ENCODE peak calls at places on chromosomes 2 and 18, in ten cellular contexts. T, J, W, X, Q, D, S, O, Y and L are unnamed samples. For H3K4me1, the result is how much of the 10 kb centered on the place peaks cover.

GRCh38 chr18:12520442-12520992 is 112.8 kb downstream of the PRELID3A start:
- DNase-seq in W (no peak), S (no peak), X (no peak), Y (peak), T (no peak), J (no peak), D (no peak), Q (no peak), O (peak), L (no peak)

GRCh38 chr2:191927991-191928390 is 81.1 kb upstream of the CAVIN2 start:
- DNase-seq in O (no peak), Y (no peak), J (no peak), D (no peak), T (no peak), W (no peak), S (no peak), X (no peak), Q (no peak), L (no peak)

GRCh38 chr2:236355911-236356310 is 91.7 kb upstream of the ASB18 start:
- DNase-seq in S (no peak), Q (no peak), W (peak), Y (no peak), O (no peak), T (no peak), X (peak), J (no peak), D (no peak), L (no peak)

GRCh38 chr2:17646096-17646554 is 105.6 kb downstream of the VSNL1 start:
- DNase-seq in Y (peak), J (peak), X (no peak), W (peak), T (peak), D (no peak), S (no peak), O (peak), Q (peak), L (no peak)

GRCh38 chr2:135299656-135300244 is 231.3 kb downstream of the ZRANB3 start:
- DNase-seq in X (no peak), O (no peak), W (no peak), Q (no peak), S (no peak), T (no peak), D (no peak), J (no peak), Y (no peak), L (no peak)

GRCh38 chr2:75221872-75222271 is 22.6 kb upstream of the TACR1 start:
- DNase-seq in T (no peak), Q (no peak), D (no peak), O (no peak), S (no peak), Y (no peak), X (no peak), J (no peak), W (no peak), L (no peak)

GRCh38 chr18:49189772-49190171 is 239.0 kb upstream of the SMAD7 start:
- DNase-seq in J (no peak), X (no peak), S (no peak), D (no peak), W (no peak), Y (no peak), T (no peak), O (no peak), Q (no peak), L (no peak)

GRCh38 chr2:23351388-23352141 is 33.4 kb upstream of the KLHL29 start:
- DNase-seq in O (peak), T (peak), Y (peak), J (peak), D (peak), X (peak), W (peak), S (peak), Q (peak), L (peak)

GRCh38 chr2:156399224-156399949 is 36.8 kb upstream of the GPD2 start:
- DNase-seq in S (no peak), O (peak), X (peak), Q (peak), D (no peak), Y (no peak), J (peak), T (no peak), W (no peak), L (peak)

GRCh38 chr2:439077-439476 is 151.2 kb upstream of the ALKAL2 start:
- DNase-seq in X (peak), Q (no peak), Y (peak), W (no peak), T (no peak), J (no peak), D (no peak), O (no peak), S (no peak), L (no peak)

GRCh38 chr2:98269274-98269673 is 77.0 kb upstream of the CNGA3 start:
- DNase-seq in X (peak), W (no peak), T (peak), Q (peak), Y (peak), J (peak), O (no peak), D (no peak), S (no peak), L (no peak)

GRCh38 chr2:10325278-10326145 is 22.8 kb downstream of the HPCAL1 start:
- DNase-seq in X (peak), W (no peak), Q (no peak), S (no peak), J (no peak), T (peak), Y (no peak), O (no peak), D (no peak), L (no peak)

GRCh38 chr2:2887772-2888387 is 489.7 kb downstream of the EIPR1 start:
- DNase-seq in Y (no peak), O (no peak), S (no peak), D (no peak), X (no peak), J (no peak), Q (no peak), W (no peak), T (no peak), L (no peak)

GRCh38 chr2:118846667-118847446 is 591 bp downstream of the EN1 start:
- DNase-seq in W (no peak), X (peak), O (no peak), Y (peak), T (no peak), Q (no peak), D (no peak), S (no peak), J (peak), L (no peak)

GRCh38 chr2:179671314-179671713 is 190.1 kb downstream of the ZNF385B start:
- DNase-seq in D (no peak), T (no peak), Y (no peak), W (no peak), J (no peak), Q (no peak), X (no peak), S (no peak), O (no peak), L (no peak)

GRCh38 chr18:46174317-46175039 is 70.3 kb downstream of the HAUS1 start:
- DNase-seq in X (peak), Q (peak), W (no peak), T (peak), Y (peak), J (peak), D (peak), O (no peak), S (peak), L (peak)

GRCh38 chr2:25149646-25150045 is 18.7 kb downstream of the POMC start:
- DNase-seq in Q (no peak), Y (no peak), D (peak), J (no peak), W (no peak), T (no peak), X (no peak), S (no peak), O (no peak), L (no peak)

DNA sequence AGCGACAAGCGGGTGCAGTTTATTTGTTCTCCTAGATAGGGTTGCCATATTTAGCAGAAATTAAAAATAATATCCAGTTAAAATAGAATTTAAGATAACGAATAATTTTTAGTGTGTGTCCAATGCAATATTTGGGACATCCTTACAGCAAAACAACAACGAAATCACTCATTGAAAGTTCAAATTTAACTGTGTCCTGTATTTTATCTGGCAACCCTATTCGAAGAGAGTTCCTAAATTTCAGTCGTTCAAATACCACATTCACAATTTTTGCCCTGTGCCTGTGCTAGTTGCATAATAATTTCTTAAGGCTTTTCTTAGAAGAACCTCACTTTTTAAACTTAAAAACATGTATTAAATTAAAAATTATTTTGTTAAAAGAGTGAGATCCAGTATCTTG is 664 bp downstream of the DGUOK start:
- DNase-seq in S (no peak), J (no peak), X (no peak), D (no peak), O (no peak), W (no peak), Q (no peak), Y (no peak), T (no peak), L (no peak)
- H3K4me1 ChIP-seq in S (under half), J (under half), X (under half), D (half or more), O (under half), W (under half), Q (under half), Y (under half), T (under half), L (under half)

GRCh38 chr2:100290718-100291151 is 31.6 kb downstream of the LONRF2 start:
- DNase-seq in D (no peak), T (no peak), O (no peak), X (no peak), Q (no peak), J (no peak), W (peak), Y (no peak), S (no peak), L (no peak)

GRCh38 chr2:100289020-100289419 is 33.3 kb downstream of the LONRF2 start:
- DNase-seq in Y (no peak), W (peak), O (no peak), S (no peak), Q (no peak), X (no peak), J (no peak), D (no peak), T (no peak), L (no peak)

GRCh38 chr2:100293341-100294161 is 28.8 kb downstream of the LONRF2 start:
- DNase-seq in X (no peak), J (no peak), S (no peak), T (no peak), D (no peak), O (no peak), Q (no peak), Y (no peak), W (no peak), L (no peak)

GRCh38 chr2:100292022-100292580 is 30.2 kb downstream of the LONRF2 start:
- DNase-seq in D (no peak), X (peak), W (peak), Q (peak), S (peak), Y (peak), T (no peak), J (peak), O (peak), L (peak)

GRCh38 chr2:100291152-100291970 is 30.9 kb downstream of the LONRF2 start:
- DNase-seq in X (peak), T (no peak), S (peak), J (no peak), Q (peak), O (peak), Y (no peak), D (no peak), W (peak), L (peak)
- TF ChIP-seq CTCF in X (no peak), T (no peak), S (no peak), J (no peak), Q (no peak), O (no peak), Y (no peak), D (no peak), W (no peak), L (no peak)

DNA sequence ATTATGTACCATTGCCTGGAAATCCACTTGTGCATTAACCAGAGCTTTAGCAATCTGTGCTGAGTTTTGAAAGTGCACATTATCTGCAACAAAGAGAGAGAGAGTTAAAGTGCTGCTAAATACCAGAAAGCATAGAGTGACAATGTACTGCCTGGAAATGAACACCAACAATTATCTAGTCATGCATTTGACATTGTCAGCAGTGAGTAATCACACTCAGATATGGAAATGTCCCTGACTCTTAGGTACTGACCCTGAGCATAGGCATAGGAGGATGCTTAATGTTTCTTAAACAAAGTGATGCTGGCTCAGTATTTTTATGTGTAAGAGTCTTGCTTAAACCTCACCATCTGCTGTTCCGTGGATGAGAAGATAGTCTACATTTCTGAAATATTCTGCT is 20.8 kb upstream of the GCG start:
- DNase-seq in Q (no peak), W (no peak), J (no peak), X (no peak), Y (no peak), S (no peak), T (no peak), O (no peak), D (no peak), L (no peak)
- H3K4me1 ChIP-seq in Q (under half), W (under half), J (under half), X (under half), Y (under half), S (under half), T (under half), O (under half), D (under half), L (under half)

DNA sequence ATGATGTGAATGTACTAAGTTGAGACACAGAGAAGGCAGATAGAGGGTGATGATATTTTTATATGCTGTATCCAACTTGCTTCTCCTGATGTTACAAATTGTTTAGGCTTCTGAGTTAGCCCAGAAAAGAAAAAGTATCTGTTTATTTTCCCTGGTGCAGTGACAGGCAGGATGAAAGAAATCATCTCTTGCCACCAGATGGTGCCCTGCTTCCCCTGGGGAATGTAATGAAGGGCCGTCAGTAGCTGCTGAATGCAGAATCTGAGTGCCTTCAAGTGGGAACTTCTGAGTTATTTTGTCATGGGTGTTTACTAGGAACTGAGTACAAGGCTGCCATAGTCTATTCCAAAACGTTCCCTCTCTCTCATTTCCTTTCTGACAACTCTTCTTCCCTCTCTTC is 525.6 kb downstream of the MBD2 start:
- DNase-seq in T (peak), J (peak), Q (peak), D (no peak), O (no peak), S (no peak), X (peak), W (no peak), Y (peak), L (peak)
- TF ChIP-seq CTCF in T (peak), J (peak), Q (peak), D (peak), O (no peak), S (no peak), X (peak), W (peak), Y (peak), L (peak)